ENCODE peak calls at places on chromosomes 4 and X, in five cellular contexts. F is stimulated activated CD4-positive, alpha-beta T cell treated with anti-CD3 and anti-CD28 coated beads, Interleukin-2, amount 100 ng/mL, for 48 hours; N is substantia nigra; K is cardiac muscle cell; C is NCI-H1105 treated with DMSO at 0.1 percent for 48 hours. B is an unnamed sample.

GRCh38 chr4:26858035-26858918 is 2.4 kb upstream of the STIM2 start:
- DNase-seq in F (no peak), N (no peak), K (no peak), C (no peak), B (no peak)

GRCh38 chr4:121819216-121819980 is 4.3 kb downstream of the CCNA2 start:
- DNase-seq in F (no peak), N (no peak), K (no peak), C (no peak), B (no peak)

GRCh38 chr4:122707503-122707902 is 25.0 kb upstream of the BBS12 start:
- DNase-seq in F (no peak), N (no peak), K (no peak), C (no peak), B (no peak)

GRCh38 chr4:141702472-141703182 is 66.2 kb downstream of the IL15 start:
- DNase-seq in F (no peak), N (no peak), K (peak), C (peak), B (no peak)

GRCh38 chr4:17066972-17067371 is 168.5 kb upstream of the LDB2 start:
- DNase-seq in F (no peak), N (no peak), K (no peak), C (no peak), B (no peak)

GRCh38 chr4:8646296-8647093 is 53.9 kb downstream of the CPZ start:
- DNase-seq in F (no peak), N (no peak), K (no peak), C (peak), B (peak)

GRCh38 chr4:163736876-163737275 is 242.4 kb downstream of the TMA16 start:
- DNase-seq in F (no peak), N (no peak), K (no peak), C (no peak), B (no peak)

GRCh38 chr4:24924309-24924781 is 11.5 kb upstream of the CCDC149 start:
- DNase-seq in F (no peak), N (no peak), K (no peak), C (no peak), B (no peak)

GRCh38 chr4:68599150-68599549 is 23.0 kb upstream of the UGT2B17 start:
- DNase-seq in F (no peak), N (no peak), K (no peak), C (no peak), B (no peak)

GRCh38 chrX:78522601-78523000 is 136.5 kb downstream of the RTL3 start:
- DNase-seq in F (no peak), N (no peak), K (no peak), C (no peak), B (no peak)

GRCh38 chrX:71532078-71532752 is 689 bp upstream of the OGT start:
- DNase-seq in F (no peak), N (no peak), K (no peak), C (no peak), B (no peak)

GRCh38 chr4:151629097-151629783 is 131.6 kb downstream of the GATB start:
- DNase-seq in F (no peak), N (no peak), K (no peak), C (no peak), B (no peak)

GRCh38 chr4:94913316-94913715 is 155.6 kb downstream of the BMPR1B start:
- DNase-seq in F (no peak), N (no peak), K (no peak), C (no peak), B (no peak)

GRCh38 chr4:52891743-52892142 is 29.6 kb downstream of the RASL11B start:
- DNase-seq in F (no peak), N (no peak), K (no peak), C (no peak), B (no peak)

GRCh38 chr4:151098191-151098590 is 1.2 kb upstream of the RPS3A start:
- DNase-seq in F (no peak), N (no peak), K (no peak), C (no peak), B (no peak)

GRCh38 chr4:182369211-182369610 is 126.0 kb downstream of the TENM3 start:
- DNase-seq in F (no peak), N (no peak), K (no peak), C (no peak), B (no peak)

GRCh38 chr4:20544645-20545044 is 155.6 kb upstream of the PACRGL start:
- DNase-seq in F (no peak), N (no peak), K (peak), C (peak), B (no peak)

GRCh38 chr4:182971702-182972101 is 54.5 kb upstream of the DCTD start:
- DNase-seq in F (no peak), N (no peak), K (no peak), C (no peak), B (no peak)

GRCh38 chrX:153750126-153750774 is 13.8 kb upstream of the PLXNB3 start:
- DNase-seq in F (no peak), N (no peak), K (no peak), C (no peak), B (no peak)

GRCh38 chr4:5615496-5616075 is 92.8 kb downstream of the EVC2 start:
- DNase-seq in F (no peak), N (no peak), K (no peak), C (no peak), B (peak)

GRCh38 chr4:139767585-139767984 is 102.0 kb downstream of the MGST2 start:
- DNase-seq in F (no peak), N (no peak), K (no peak), C (no peak), B (no peak)

GRCh38 chr4:113065629-113066028 is 16.2 kb downstream of the ANK2 start:
- DNase-seq in F (no peak), N (no peak), K (no peak), C (no peak), B (no peak)

GRCh38 chr4:70651864-70652506 is 14.3 kb downstream of the JCHAIN start:
- DNase-seq in F (no peak), N (no peak), K (peak), C (no peak), B (no peak)

GRCh38 chrX:18873189-18873791 is 110.6 kb downstream of the PHKA2 start:
- DNase-seq in F (no peak), N (no peak), K (no peak), C (no peak), B (no peak)

GRCh38 chr4:121728798-121729226 is 32.0 kb upstream of the ANXA5 start:
- DNase-seq in F (no peak), N (no peak), K (no peak), C (no peak), B (no peak)

GRCh38 chr4:76723916-76724315 is 174.0 kb downstream of the SOWAHB start:
- DNase-seq in F (no peak), N (no peak), K (no peak), C (no peak), B (no peak)

GRCh38 chrX:47169273-47169672 is 24.3 kb downstream of the RBM10 start:
- DNase-seq in F (no peak), N (no peak), K (no peak), C (no peak), B (no peak)

GRCh38 chr4:28402751-28403150 is 1542.1 kb downstream of the STIM2 start:
- DNase-seq in F (no peak), N (no peak), K (no peak), C (no peak), B (no peak)

GRCh38 chrX:10828640-10829039 is 208.3 kb upstream of the MID1 start:
- DNase-seq in F (no peak), N (no peak), K (no peak), C (peak), B (no peak)

GRCh38 chr4:164383187-164384181 is 370.4 kb upstream of the SMIM31 start:
- DNase-seq in F (no peak), N (peak), K (peak), C (peak), B (peak)

GRCh38 chr4:185143596-185143969 is 517 bp downstream of the SLC25A4 start:
- DNase-seq in F (no peak), N (peak), K (peak), C (peak), B (no peak)

GRCh38 chrX:119398974-119399771 is at the start of gene SLC25A43:
- DNase-seq in F (peak), N (peak), K (peak), C (no peak), B (peak)

GRCh38 chrX:131791608-131792355 is 231.3 kb upstream of the STK26 start:
- DNase-seq in F (no peak), N (no peak), K (no peak), C (peak), B (no peak)

GRCh38 chrX:83916525-83916924 is 55.6 kb downstream of the CYLC1 start:
- DNase-seq in F (no peak), N (no peak), K (peak), C (peak), B (peak)

GRCh38 chr4:13656569-13656988 is 29.1 kb upstream of the BOD1L1 start:
- DNase-seq in F (peak), N (peak), K (peak), C (peak), B (peak)

GRCh38 chr4:107823870-107824366 is 814 bp upstream of the SGMS2 start:
- DNase-seq in F (no peak), N (no peak), K (peak), C (no peak), B (no peak)

GRCh38 chr4:85498068-85498733 is 23.3 kb downstream of the ARHGAP24 start:
- DNase-seq in F (no peak), N (peak), K (no peak), C (no peak), B (no peak)

GRCh38 chr4:88158360-88159136 is at the start of gene ABCG2:
- DNase-seq in F (peak), N (peak), K (peak), C (peak), B (peak)